ENCODE peak calls at places on chromosomes 11 and 22, in four cellular contexts. One of them, this sample, is unnamed. For H3K36me3, the result is how much of the 10 kb centered on the place peaks cover.

GRCh38 chr11:46332568-46333128 is 14.6 kb upstream of the DGKZ start:
- DNase-seq in thyroid gland: no peak
- DNase-seq in spleen: no peak
- DNase-seq in uterus: no peak
- DNase-seq in this sample: no peak

GRCh38 chr22:40396882-40397281 is 26.5 kb downstream of the SGSM3 start:
- DNase-seq in thyroid gland: peak
- DNase-seq in spleen: no peak
- DNase-seq in uterus: no peak
- DNase-seq in this sample: peak

GRCh38 chr22:31828739-31829138 is 74.9 kb downstream of the DEPDC5 start:
- DNase-seq in thyroid gland: no peak
- DNase-seq in spleen: no peak
- DNase-seq in uterus: no peak
- DNase-seq in this sample: no peak

GRCh38 chr11:108538022-108538424 is 39.8 kb upstream of the POGLUT3 start:
- DNase-seq in thyroid gland: peak
- DNase-seq in spleen: no peak
- DNase-seq in uterus: no peak
- DNase-seq in this sample: no peak

GRCh38 chr22:48205790-48206189 is 1443.3 kb downstream of the TBC1D22A start:
- DNase-seq in thyroid gland: no peak
- DNase-seq in spleen: no peak
- DNase-seq in uterus: no peak
- DNase-seq in this sample: no peak

GRCh38 chr11:75143420-75143731 is 7.5 kb upstream of the SLCO2B1 start:
- DNase-seq in thyroid gland: no peak
- DNase-seq in spleen: no peak
- DNase-seq in uterus: no peak
- DNase-seq in this sample: no peak

GRCh38 chr11:33859306-33859705 is 32.6 kb downstream of the LMO2 start:
- DNase-seq in thyroid gland: no peak
- DNase-seq in spleen: no peak
- DNase-seq in uterus: no peak
- DNase-seq in this sample: no peak

GRCh38 chr22:47195156-47195675 is 432.8 kb downstream of the TBC1D22A start:
- DNase-seq in thyroid gland: no peak
- DNase-seq in spleen: peak
- DNase-seq in uterus: no peak
- DNase-seq in this sample: no peak

GRCh38 chr11:117934526-117935307 is 5.5 kb upstream of the TMPRSS13 start:
- DNase-seq in thyroid gland: no peak
- DNase-seq in spleen: peak
- DNase-seq in uterus: no peak
- DNase-seq in this sample: peak

GRCh38 chr11:73372371-73372993 is 3.7 kb upstream of the RELT start:
- DNase-seq in thyroid gland: no peak
- DNase-seq in spleen: no peak
- DNase-seq in uterus: no peak
- DNase-seq in this sample: no peak

GRCh38 chr11:116910378-116910777 is 73.0 kb upstream of the APOA1 start:
- DNase-seq in thyroid gland: no peak
- DNase-seq in spleen: no peak
- DNase-seq in uterus: no peak
- DNase-seq in this sample: no peak

GRCh38 chr22:27100789-27101188 is 443.4 kb downstream of the MIAT start:
- DNase-seq in thyroid gland: peak
- DNase-seq in spleen: no peak
- DNase-seq in uterus: peak
- DNase-seq in this sample: peak

GRCh38 chr11:61281581-61282250 is 13.4 kb downstream of the VWCE start:
- DNase-seq in thyroid gland: peak
- DNase-seq in spleen: no peak
- DNase-seq in uterus: peak
- DNase-seq in this sample: peak

DNA sequence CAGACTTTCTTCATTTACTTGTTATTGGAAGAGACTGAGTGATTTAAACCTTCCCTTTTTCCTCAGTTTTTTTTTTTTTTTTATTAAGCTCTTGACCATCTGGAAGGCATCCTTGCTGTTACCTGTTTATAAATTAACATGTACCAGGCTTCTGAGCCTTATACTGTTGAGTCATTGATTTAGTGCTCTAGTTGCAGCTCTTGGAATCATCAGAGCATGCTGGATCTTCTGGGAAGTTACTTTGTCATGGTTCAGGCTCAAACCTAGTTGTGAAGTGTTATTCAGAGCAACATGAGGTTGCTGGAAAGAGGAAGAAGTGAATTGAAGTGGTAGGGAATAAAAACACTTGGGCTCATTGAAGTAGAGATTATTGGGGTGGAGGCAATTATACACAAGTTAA is 6.3 kb downstream of the ZDHHC5 start:
- DNase-seq in thyroid gland: no peak
- DNase-seq in spleen: no peak
- DNase-seq in uterus: no peak
- DNase-seq in this sample: no peak
- H3K36me3 ChIP-seq in thyroid gland: under half
- H3K36me3 ChIP-seq in spleen: half or more
- H3K36me3 ChIP-seq in uterus: under half
- H3K36me3 ChIP-seq in this sample: under half

GRCh38 chr11:64925536-64926449 is 1.3 kb downstream of the PPP2R5B start:
- DNase-seq in thyroid gland: peak
- DNase-seq in spleen: no peak
- DNase-seq in uterus: peak
- DNase-seq in this sample: no peak

GRCh38 chr11:64924910-64925284 is 408 bp downstream of the PPP2R5B start:
- DNase-seq in thyroid gland: peak
- DNase-seq in spleen: no peak
- DNase-seq in uterus: no peak
- DNase-seq in this sample: peak

GRCh38 chr11:64923151-64923661 is 1.3 kb upstream of the PPP2R5B start:
- DNase-seq in thyroid gland: no peak
- DNase-seq in spleen: peak
- DNase-seq in uterus: peak
- DNase-seq in this sample: no peak

GRCh38 chr11:64926689-64927088 is 2.2 kb downstream of the PPP2R5B start:
- DNase-seq in thyroid gland: no peak
- DNase-seq in spleen: no peak
- DNase-seq in uterus: peak
- DNase-seq in this sample: peak

GRCh38 chr11:64923944-64924909 is at the start of gene PPP2R5B:
- DNase-seq in thyroid gland: peak
- DNase-seq in spleen: peak
- DNase-seq in uterus: peak
- DNase-seq in this sample: peak
- TF ChIP-seq POLR2A in thyroid gland: peak
- TF ChIP-seq POLR2A in spleen: peak
- TF ChIP-seq POLR2A in uterus: peak
- TF ChIP-seq POLR2A in this sample: peak

GRCh38 chr11:66651011-66651410 is 12.5 kb downstream of the RBM4 start:
- DNase-seq in thyroid gland: no peak
- DNase-seq in spleen: no peak
- DNase-seq in uterus: no peak
- DNase-seq in this sample: no peak

GRCh38 chr11:66649903-66650302 is 11.4 kb downstream of the RBM4 start:
- DNase-seq in thyroid gland: no peak
- DNase-seq in spleen: no peak
- DNase-seq in uterus: no peak
- DNase-seq in this sample: no peak

GRCh38 chr11:66652651-66653050 is 14.1 kb downstream of the RBM4 start:
- DNase-seq in thyroid gland: no peak
- DNase-seq in spleen: no peak
- DNase-seq in uterus: no peak
- DNase-seq in this sample: no peak

GRCh38 chr11:66653123-66653522 is 14.6 kb downstream of the RBM4 start:
- DNase-seq in thyroid gland: no peak
- DNase-seq in spleen: no peak
- DNase-seq in uterus: no peak
- DNase-seq in this sample: no peak
- H3K36me3 ChIP-seq in thyroid gland: under half
- H3K36me3 ChIP-seq in spleen: half or more
- H3K36me3 ChIP-seq in uterus: under half
- H3K36me3 ChIP-seq in this sample: under half

GRCh38 chr22:20948989-20949388 is 18.1 kb upstream of the AIFM3 start:
- DNase-seq in thyroid gland: no peak
- DNase-seq in spleen: no peak
- DNase-seq in uterus: no peak
- DNase-seq in this sample: no peak

GRCh38 chr22:20949698-20950183 is 17.3 kb upstream of the AIFM3 start:
- DNase-seq in thyroid gland: no peak
- DNase-seq in spleen: no peak
- DNase-seq in uterus: no peak
- DNase-seq in this sample: no peak

GRCh38 chr22:20946080-20946986 is 20.7 kb upstream of the AIFM3 start:
- DNase-seq in thyroid gland: no peak
- DNase-seq in spleen: no peak
- DNase-seq in uterus: no peak
- DNase-seq in this sample: no peak

GRCh38 chr22:20946991-20947390 is 20.1 kb upstream of the AIFM3 start:
- DNase-seq in thyroid gland: no peak
- DNase-seq in spleen: peak
- DNase-seq in uterus: no peak
- DNase-seq in this sample: no peak

GRCh38 chr22:20948450-20948849 is 18.6 kb upstream of the AIFM3 start:
- DNase-seq in thyroid gland: no peak
- DNase-seq in spleen: no peak
- DNase-seq in uterus: no peak
- DNase-seq in this sample: no peak
- TF ChIP-seq POLR2A in thyroid gland: no peak
- TF ChIP-seq POLR2A in spleen: no peak
- TF ChIP-seq POLR2A in uterus: no peak
- TF ChIP-seq POLR2A in this sample: no peak

DNA sequence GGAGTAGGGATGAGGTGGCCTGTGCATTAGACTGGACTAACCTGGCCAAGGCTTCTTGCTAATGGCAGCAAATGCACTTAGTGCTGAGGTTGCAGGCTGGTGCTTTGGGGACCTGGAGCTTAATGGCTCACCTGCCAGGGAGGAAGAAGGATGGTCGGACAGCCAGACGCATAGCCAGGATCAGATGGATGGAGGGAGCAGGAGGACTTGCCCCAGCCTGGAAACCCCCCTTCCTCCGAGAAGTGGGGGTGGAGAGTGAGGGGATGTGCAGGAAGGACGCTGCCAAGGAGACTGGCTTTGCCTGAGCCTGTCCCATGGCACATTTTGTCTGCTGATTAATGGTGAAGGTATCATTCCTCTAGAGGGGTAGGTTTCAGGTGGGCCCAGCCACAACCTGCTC is 17.9 kb downstream of the IGLL1 start:
- DNase-seq in thyroid gland: no peak
- DNase-seq in spleen: peak
- DNase-seq in uterus: no peak
- DNase-seq in this sample: no peak
- H3K36me3 ChIP-seq in thyroid gland: under half
- H3K36me3 ChIP-seq in spleen: under half
- H3K36me3 ChIP-seq in uterus: under half
- H3K36me3 ChIP-seq in this sample: under half

DNA sequence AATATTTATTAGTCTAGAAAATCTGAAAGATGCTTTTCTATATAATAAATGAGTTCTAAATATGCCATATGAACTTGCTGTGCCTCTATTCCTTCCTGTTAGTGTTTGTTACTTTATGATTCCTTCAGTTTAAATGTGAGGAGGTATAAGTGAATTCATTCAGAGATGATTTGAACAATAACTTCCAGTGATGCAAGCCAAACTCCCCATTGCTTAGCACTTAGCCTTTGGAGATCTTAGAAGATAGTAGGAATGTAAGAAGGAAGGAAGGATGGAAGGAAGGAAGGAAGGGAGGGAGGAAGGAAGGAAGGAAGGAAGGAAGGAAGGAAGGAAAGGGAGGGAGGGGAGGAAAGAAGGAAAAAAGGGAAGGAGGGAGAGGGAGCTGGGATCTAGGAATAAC is 25.1 kb downstream of the MMP13 start:
- DNase-seq in thyroid gland: no peak
- DNase-seq in spleen: no peak
- DNase-seq in uterus: no peak
- DNase-seq in this sample: no peak
- TF ChIP-seq POLR2A in thyroid gland: no peak
- TF ChIP-seq POLR2A in spleen: no peak
- TF ChIP-seq POLR2A in uterus: no peak
- TF ChIP-seq POLR2A in this sample: no peak

This sample was measured in adrenal gland.